ENCODE peak calls at places on chromosomes 13 and 19, in four cellular contexts. N is naive thymus-derived CD8-positive, alpha-beta T cell; G is NAMALWA; P is stimulated activated CD4-positive, alpha-beta T cell treated with anti-CD3 and anti-CD28 coated beads, Interleukin-2, amount 100 ng/mL, for 48 hours. M is an unnamed sample.

GRCh38 chr19:33473644-33474305 is 47.8 kb downstream of the PEPD start:
- DNase-seq in N (no peak), G (no peak), P (no peak), M (no peak)

GRCh38 chr19:2487780-2488330 is 11.9 kb downstream of the GADD45B start:
- DNase-seq in G (no peak), P (no peak), N (no peak), M (no peak)

GRCh38 chr19:55452381-55453325 is 8.8 kb downstream of the ISOC2 start:
- DNase-seq in P (peak; percentile 22), G (peak; percentile 68), N (peak; percentile 35), M (peak; percentile 38)

GRCh38 chr13:98484289-98485219 is 92.4 kb downstream of the STK24 start:
- DNase-seq in P (peak; percentile 49), N (no peak), G (no peak), M (no peak)

GRCh38 chr19:1857648-1858326 is 5.6 kb downstream of the KLF16 start:
- DNase-seq in P (no peak), N (no peak), G (no peak), M (no peak)

GRCh38 chr19:10191347-10191746 is 3.4 kb downstream of the DNMT1 start:
- DNase-seq in G (no peak), N (no peak), P (no peak), M (no peak)

GRCh38 chr13:90261343-90261742 is 1086.1 kb upstream of the MIR17HG start:
- DNase-seq in G (no peak), P (no peak), N (no peak), M (no peak)

GRCh38 chr19:29396925-29397324 is 128.9 kb upstream of the VSTM2B start:
- DNase-seq in N (no peak), G (no peak), P (no peak), M (no peak)

GRCh38 chr19:27974082-27974513 is 1238.9 kb downstream of the UQCRFS1 start:
- DNase-seq in G (peak; percentile 63), P (no peak), N (no peak), M (no peak)

GRCh38 chr19:48455171-48455907 is at the start of gene KCNJ14:
- DNase-seq in P (no peak), N (no peak), G (no peak), M (no peak)

GRCh38 chr19:6475321-6476108 is 6.1 kb downstream of the DENND1C start:
- DNase-seq in P (no peak), G (no peak), N (no peak), M (no peak)

GRCh38 chr19:48218964-48219363 is 36.7 kb downstream of the CARD8 start:
- DNase-seq in P (no peak), G (no peak), N (no peak), M (no peak)

GRCh38 chr13:40254394-40254793 is 412.0 kb downstream of the FOXO1 start:
- DNase-seq in P (no peak), N (no peak), G (no peak), M (no peak)

GRCh38 chr19:2282862-2283237 is 875 bp upstream of the PEAK3 start:
- DNase-seq in G (no peak), P (no peak), N (no peak), M (no peak)

GRCh38 chr19:5806133-5806489 is 1.2 kb downstream of the NRTN start:
- DNase-seq in P (no peak), N (no peak), G (no peak), M (no peak)

GRCh38 chr19:29525901-29526729 is at the start of gene VSTM2B:
- DNase-seq in G (no peak), P (no peak), N (no peak), M (no peak)

GRCh38 chr19:10828981-10829821 is 6.8 kb downstream of the TMED1 start:
- DNase-seq in G (peak; percentile 55), P (no peak), N (no peak), M (no peak)

GRCh38 chr13:43878897-43879322 is 630 bp downstream of the CCDC122 start:
- DNase-seq in P (no peak), G (peak; percentile 29), N (peak; percentile 7), M (peak; percentile 56)

GRCh38 chr13:114161644-114162532 is 17.2 kb upstream of the CFAP97D2 start:
- DNase-seq in N (no peak), P (no peak), G (no peak), M (no peak)

GRCh38 chr13:95059306-95059705 is 241.9 kb downstream of the ABCC4 start:
- DNase-seq in N (no peak), P (no peak), G (no peak), M (no peak)

GRCh38 chr19:2814426-2814825 is 5.2 kb upstream of the ZNF554 start:
- DNase-seq in N (no peak), G (no peak), P (no peak), M (no peak)